ENCODE peak calls at places on chromosome 13, in nine cellular contexts. T is activated CD8-positive, alpha-beta T cell treated with anti-CD3 and anti-CD28 coated beads, Interleukin-2, amount 10 ng/mL, durations not matched to agents 7 days and 5 days; N is Right ventricle myocardium superior; V is IMR-90; Z is CD8-positive, alpha-beta T cell; U is right cardiac atrium; B is RWPE2; A is omental fat pad; K is upper lobe of right lung. Y is an unnamed sample.

GRCh38 chr13:59734393-59734792 is 429.3 kb downstream of the DIAPH3 start:
- ATAC-seq in K (no peak), A (no peak), T (no peak), Z (no peak), V (no peak), N (no peak), B (no peak), U (no peak), Y (peak; percentile 76)

GRCh38 chr13:73040479-73040878 is 18.3 kb upstream of the KLF5 start:
- ATAC-seq in B (no peak), T (no peak), U (no peak), Z (no peak), N (no peak), K (no peak), A (no peak), V (no peak), Y (no peak)

GRCh38 chr13:40189426-40189825 is 477.0 kb downstream of the FOXO1 start:
- ATAC-seq in U (no peak), T (peak; percentile 10), K (no peak), Z (peak; percentile 18), V (no peak), A (no peak), B (no peak), N (no peak), Y (peak; percentile 65)

GRCh38 chr13:23180711-23181110 is at the start of gene SGCG:
- ATAC-seq in B (no peak), A (no peak), U (peak; percentile 71), N (peak; percentile 73), T (no peak), Z (no peak), K (no peak), V (no peak), Y (no peak)

GRCh38 chr13:37295046-37295445 is 189.6 kb upstream of the CSNK1A1L start:
- ATAC-seq in B (no peak), U (peak; percentile 100), Z (no peak), V (no peak), A (peak; percentile 28), N (peak; percentile 92), K (peak; percentile 45), T (no peak), Y (no peak)

GRCh38 chr13:112724788-112725345 is 35.0 kb downstream of the ATP11A start:
- ATAC-seq in V (no peak), B (peak; percentile 58), U (no peak), A (no peak), K (no peak), Z (no peak), N (no peak), T (no peak), Y (peak; percentile 8)

GRCh38 chr13:41006296-41006695 is 12.8 kb downstream of the ELF1 start:
- ATAC-seq in V (no peak), N (no peak), T (no peak), Z (no peak), A (no peak), B (no peak), K (no peak), U (no peak), Y (no peak)

GRCh38 chr13:20387441-20387971 is 138.2 kb downstream of the CRYL1 start:
- ATAC-seq in A (no peak), N (no peak), K (peak; percentile 9), B (peak; percentile 87), U (no peak), T (no peak), V (no peak), Z (no peak), Y (peak; percentile 51)

GRCh38 chr13:110557610-110558305 is 3.8 kb downstream of the RAB20 start:
- ATAC-seq in T (no peak), A (no peak), V (no peak), K (peak; percentile 48), U (no peak), N (no peak), Z (no peak), B (no peak), Y (no peak)

GRCh38 chr13:104571161-104571889 is 1505.1 kb upstream of the SLC10A2 start:
- ATAC-seq in V (peak; percentile 99), N (peak; percentile 80), K (peak; percentile 89), B (peak; percentile 95), U (peak; percentile 93), A (peak; percentile 89), T (no peak), Z (no peak), Y (no peak)

GRCh38 chr13:102286326-102286725 is 115.5 kb downstream of the FGF14 start:
- ATAC-seq in K (peak; percentile 54), V (peak; percentile 93), T (no peak), B (peak; percentile 94), N (no peak), Z (no peak), A (peak; percentile 76), U (no peak), Y (no peak)

GRCh38 chr13:99468971-99469545 is 32.2 kb upstream of the TM9SF2 start:
- ATAC-seq in T (no peak), V (no peak), K (no peak), N (no peak), A (no peak), B (no peak), U (no peak), Z (no peak), Y (no peak)

GRCh38 chr13:113959198-113959597 is 14.7 kb downstream of the C13orf46 start:
- ATAC-seq in Z (no peak), U (no peak), B (no peak), N (no peak), T (no peak), V (no peak), K (peak; percentile 55), A (no peak), Y (peak; percentile 96)

GRCh38 chr13:20667857-20668256 is 35.6 kb upstream of the IL17D start:
- ATAC-seq in A (no peak), N (no peak), Z (peak; percentile 11), B (no peak), V (peak; percentile 53), U (peak; percentile 11), K (no peak), T (no peak), Y (no peak)

GRCh38 chr13:29918845-29919244 is 68.4 kb upstream of the UBL3 start:
- ATAC-seq in K (peak; percentile 19), A (peak; percentile 43), T (no peak), N (no peak), Z (no peak), U (no peak), V (peak; percentile 28), B (peak; percentile 87), Y (no peak)

GRCh38 chr13:112732679-112733078 is 42.8 kb downstream of the ATP11A start:
- ATAC-seq in N (no peak), Z (no peak), T (no peak), U (no peak), A (no peak), B (no peak), K (no peak), V (no peak), Y (no peak)

GRCh38 chr13:40600145-40600751 is 66.2 kb downstream of the FOXO1 start:
- ATAC-seq in A (no peak), N (no peak), U (no peak), B (no peak), Z (peak; percentile 87), T (no peak), K (no peak), V (no peak), Y (peak; percentile 67)

GRCh38 chr13:27261376-27261775 is 9.3 kb upstream of the RASL11A start:
- ATAC-seq in K (peak; percentile 67), N (no peak), U (no peak), T (no peak), B (peak; percentile 17), V (no peak), Z (no peak), A (no peak), Y (no peak)

GRCh38 chr13:22874839-22875238 is 305.9 kb upstream of the SGCG start:
- ATAC-seq in K (no peak), A (no peak), B (no peak), Z (no peak), T (no peak), N (no peak), V (no peak), U (no peak), Y (no peak)

GRCh38 chr13:30696278-30697176 is 38.8 kb upstream of the ALOX5AP start:
- ATAC-seq in B (no peak), A (peak; percentile 35), V (peak; percentile 73), K (peak; percentile 88), T (peak; percentile 82), U (peak; percentile 78), N (peak; percentile 86), Z (no peak), Y (peak; percentile 73)

GRCh38 chr13:49246850-49247721 is 639 bp upstream of the CDADC1 start:
- ATAC-seq in A (peak; percentile 72), V (peak; percentile 60), K (peak; percentile 81), T (peak; percentile 36), Z (peak; percentile 27), N (peak; percentile 75), B (peak; percentile 58), U (peak; percentile 90), Y (peak; percentile 56)

GRCh38 chr13:112079696-112080095 is 12.7 kb downstream of the SOX1 start:
- ATAC-seq in A (no peak), V (no peak), N (no peak), K (no peak), U (no peak), B (no peak), Z (no peak), T (no peak), Y (no peak)

GRCh38 chr13:29479716-29480492 is 115.6 kb downstream of the SLC7A1 start:
- ATAC-seq in A (no peak), Z (no peak), K (no peak), B (no peak), V (peak; percentile 54), N (no peak), U (no peak), T (no peak), Y (no peak)

GRCh38 chr13:24076124-24076523 is 84.4 kb upstream of the SPATA13 start:
- ATAC-seq in U (no peak), K (peak; percentile 68), A (no peak), B (no peak), N (no peak), Z (no peak), V (no peak), T (no peak), Y (no peak)

GRCh38 chr13:100658363-100658762 is 16.2 kb downstream of the TMTC4 start:
- ATAC-seq in T (peak; percentile 86), U (no peak), A (no peak), B (no peak), Z (no peak), V (no peak), N (no peak), K (no peak), Y (peak; percentile 67)

GRCh38 chr13:48320906-48321510 is 17.5 kb downstream of the RB1 start:
- ATAC-seq in V (no peak), B (no peak), T (no peak), U (no peak), A (no peak), N (no peak), K (no peak), Z (no peak), Y (no peak)

GRCh38 chr13:112104873-112105234 is 37.9 kb downstream of the SOX1 start:
- ATAC-seq in Z (no peak), N (no peak), V (no peak), B (no peak), U (no peak), A (no peak), T (no peak), K (no peak), Y (no peak)

GRCh38 chr13:74229242-74229641 is 95.0 kb upstream of the KLF12 start:
- ATAC-seq in K (no peak), U (no peak), A (no peak), Z (no peak), B (no peak), T (no peak), V (no peak), N (no peak), Y (no peak)

GRCh38 chr13:39952244-39953233 is 297.1 kb downstream of the COG6 start:
- ATAC-seq in B (no peak), U (peak; percentile 61), A (no peak), K (peak; percentile 32), T (peak; percentile 32), V (no peak), N (peak; percentile 38), Z (no peak), Y (peak; percentile 35)

GRCh38 chr13:99417821-99418662 is 83.2 kb upstream of the TM9SF2 start:
- ATAC-seq in U (no peak), T (no peak), V (no peak), N (no peak), B (no peak), Z (no peak), K (no peak), A (no peak), Y (no peak)